ENCODE peak calls at places on chromosomes 4 and X, in six cellular contexts. W, T, E, P, G and N are unnamed samples.

GRCh38 chr4:77126844-77127614 is 30.0 kb upstream of the CCNG2 start:
- DNase-seq in W (no peak), T (no peak), E (peak), P (no peak), G (no peak), N (peak)

GRCh38 chr4:148071009-148071408 is 339.1 kb downstream of the ARHGAP10 start:
- DNase-seq in W (no peak), T (no peak), E (no peak), P (no peak), G (no peak), N (no peak)

GRCh38 chr4:40327340-40327739 is 7.8 kb upstream of the CHRNA9 start:
- DNase-seq in W (no peak), T (no peak), E (peak), P (no peak), G (no peak), N (no peak)

GRCh38 chrX:69216446-69216845 is 51.2 kb upstream of the PJA1 start:
- DNase-seq in W (no peak), T (no peak), E (no peak), P (no peak), G (no peak), N (no peak)

GRCh38 chr4:93687304-93687703 is 141.2 kb upstream of the ATOH1 start:
- DNase-seq in W (no peak), T (no peak), E (no peak), P (no peak), G (no peak), N (no peak)

GRCh38 chr4:92305148-92305877 is 1.5 kb downstream of the GRID2 start:
- DNase-seq in W (peak), T (peak), E (peak), P (peak), G (peak), N (no peak)

GRCh38 chrX:125404667-125405160 is 85.0 kb downstream of the TEX13C start:
- DNase-seq in W (no peak), T (no peak), E (no peak), P (no peak), G (no peak), N (no peak)

GRCh38 chr4:84632092-84632491 is 49.2 kb downstream of the CDS1 start:
- DNase-seq in W (no peak), T (no peak), E (no peak), P (no peak), G (peak), N (no peak)

GRCh38 chr4:151173751-151174325 is 74.4 kb downstream of the RPS3A start:
- DNase-seq in W (no peak), T (no peak), E (no peak), P (no peak), G (no peak), N (no peak)

GRCh38 chr4:153260152-153260551 is 55.9 kb downstream of the TRIM2 start:
- DNase-seq in W (no peak), T (no peak), E (no peak), P (no peak), G (no peak), N (no peak)

GRCh38 chr4:128385199-128385598 is 97.6 kb upstream of the PGRMC2 start:
- DNase-seq in W (no peak), T (no peak), E (no peak), P (no peak), G (peak), N (no peak)

GRCh38 chr4:108571027-108571569 is 49.3 kb upstream of the RPL34 start:
- DNase-seq in W (no peak), T (no peak), E (no peak), P (no peak), G (peak), N (no peak)

GRCh38 chrX:44705817-44706551 is 137.8 kb upstream of the DUSP21 start:
- DNase-seq in W (peak), T (no peak), E (no peak), P (peak), G (no peak), N (peak)

GRCh38 chr4:113539408-113539807 is 222.1 kb downstream of the CAMK2D start:
- DNase-seq in W (no peak), T (no peak), E (no peak), P (no peak), G (peak), N (no peak)

GRCh38 chrX:50988649-50989048 is 78.1 kb downstream of the BMP15 start:
- DNase-seq in W (peak), T (no peak), E (peak), P (peak), G (peak), N (peak)

GRCh38 chr4:44927361-44928061 is 201.2 kb upstream of the GNPDA2 start:
- DNase-seq in W (peak), T (no peak), E (peak), P (no peak), G (peak), N (peak)

GRCh38 chr4:55086561-55086960 is 38.8 kb downstream of the KDR start:
- DNase-seq in W (no peak), T (peak), E (no peak), P (no peak), G (no peak), N (no peak)